ENCODE peak calls at places on chromosome X, in six cellular contexts. I is fibroblast of mammary gland, Q is fibroblast of pulmonary artery, J is glutamatergic neuron, F is heart right ventricle, E is stomach. T is an unnamed sample.

GRCh38 chrX:100863326-100863854 is 10.8 kb downstream of the NOX1 start:
- DNase-seq in I (no peak), Q (peak), J (no peak), F (no peak), E (no peak), T (no peak)

GRCh38 chrX:81201692-81202412 is at the start of the genes HMGN5 and SH3BGRL:
- DNase-seq in I (peak), Q (peak), J (peak), F (peak), E (peak), T (peak)

GRCh38 chrX:133926809-133927208 is 58.6 kb downstream of the GPC3 start:
- DNase-seq in I (no peak), Q (no peak), J (no peak), F (no peak), E (no peak), T (no peak)

GRCh38 chrX:51144828-51145442 is 187.7 kb upstream of the NUDT10 start:
- DNase-seq in I (peak), Q (peak), J (peak), F (no peak), E (no peak), T (peak)

GRCh38 chrX:1231850-1232505 is 19.5 kb upstream of the CRLF2 start:
- DNase-seq in I (no peak), Q (no peak), J (no peak), F (no peak), E (no peak), T (no peak)

GRCh38 chrX:107571296-107571998 is 56.9 kb upstream of the PRPS1 start:
- DNase-seq in I (peak), Q (peak), J (no peak), F (no peak), E (peak), T (peak)

GRCh38 chrX:350534-351321 is 32.1 kb upstream of the GTPBP6 start:
- DNase-seq in I (no peak), Q (no peak), J (no peak), F (no peak), E (no peak), T (no peak)

GRCh38 chrX:57573754-57574153 is 18.1 kb upstream of the ZXDB start:
- DNase-seq in I (peak), Q (peak), J (no peak), F (no peak), E (no peak), T (peak)

GRCh38 chrX:140091276-140091886 is 126.1 kb upstream of the CXorf66 start:
- DNase-seq in I (no peak), Q (peak), J (peak), F (no peak), E (peak), T (peak)

GRCh38 chrX:154140742-154141141 is 3.3 kb upstream of the OPN1LW start:
- DNase-seq in I (no peak), Q (no peak), J (no peak), F (no peak), E (no peak), T (no peak)

GRCh38 chrX:77689376-77689775 is 96.6 kb downstream of the ATRX start:
- DNase-seq in I (no peak), Q (no peak), J (no peak), F (no peak), E (no peak), T (no peak)

GRCh38 chrX:53681661-53682060 is 4.9 kb downstream of the HUWE1 start:
- DNase-seq in I (peak), Q (peak), J (no peak), F (no peak), E (no peak), T (peak)

GRCh38 chrX:20664774-20665173 is 398.1 kb upstream of the RPS6KA3 start:
- DNase-seq in I (no peak), Q (no peak), J (no peak), F (no peak), E (no peak), T (no peak)

GRCh38 chrX:152884171-152884570 is 13.7 kb upstream of the ZNF185 start:
- DNase-seq in I (no peak), Q (no peak), J (no peak), F (no peak), E (no peak), T (no peak)

GRCh38 chrX:34371740-34372139 is 239.6 kb upstream of the FAM47A start:
- DNase-seq in I (peak), Q (peak), J (no peak), F (no peak), E (no peak), T (peak)

GRCh38 chrX:153933751-153934472 is 925 bp downstream of the NAA10 start:
- DNase-seq in I (peak), Q (peak), J (no peak), F (no peak), E (no peak), T (peak)

GRCh38 chrX:72245461-72246089 is 6.7 kb upstream of the ERCC6L start:
- DNase-seq in I (peak), Q (peak), J (peak), F (peak), E (peak), T (peak)

GRCh38 chrX:38634665-38635064 is 73.3 kb downstream of the TSPAN7 start:
- DNase-seq in I (no peak), Q (no peak), J (no peak), F (no peak), E (no peak), T (no peak)

GRCh38 chrX:134172588-134173259 is 64.3 kb upstream of the CCDC160 start:
- DNase-seq in I (no peak), Q (no peak), J (peak), F (no peak), E (peak), T (no peak)

GRCh38 chrX:103776586-103776985 is at the start of gene PLP1:
- DNase-seq in I (no peak), Q (no peak), J (no peak), F (no peak), E (no peak), T (no peak)

GRCh38 chrX:68504237-68504636 is 5.4 kb downstream of the YIPF6 start:
- DNase-seq in I (peak), Q (peak), J (no peak), F (no peak), E (no peak), T (peak)

GRCh38 chrX:54980334-54980733 is 13.7 kb downstream of the PFKFB1 start:
- DNase-seq in I (no peak), Q (no peak), J (no peak), F (no peak), E (no peak), T (no peak)

GRCh38 chrX:96685205-96686099 is 810 bp downstream of the DIAPH2 start:
- DNase-seq in I (peak), Q (peak), J (peak), F (peak), E (peak), T (peak)

GRCh38 chrX:108312938-108313337 is 125.3 kb downstream of the COL4A6 start:
- DNase-seq in I (peak), Q (peak), J (peak), F (peak), E (peak), T (peak)

GRCh38 chrX:129108936-129109335 is 414.4 kb downstream of the SMARCA1 start:
- DNase-seq in I (no peak), Q (no peak), J (no peak), F (no peak), E (no peak), T (no peak)

GRCh38 chrX:124018031-124018430 is 56.5 kb downstream of the STAG2 start:
- DNase-seq in I (peak), Q (peak), J (no peak), F (no peak), E (no peak), T (no peak)

GRCh38 chrX:86914569-86914968 is 603.0 kb upstream of the KLHL4 start:
- DNase-seq in I (no peak), Q (no peak), J (no peak), F (no peak), E (no peak), T (no peak)

GRCh38 chrX:29542147-29542546 is 673.2 kb upstream of the MAGEB2 start:
- DNase-seq in I (no peak), Q (no peak), J (no peak), F (no peak), E (no peak), T (no peak)

GRCh38 chrX:41009816-41010187 is 75.4 kb upstream of the USP9X start:
- DNase-seq in I (no peak), Q (no peak), J (no peak), F (no peak), E (no peak), T (no peak)

GRCh38 chrX:10187421-10187820 is 30.6 kb downstream of the CLCN4 start:
- DNase-seq in I (no peak), Q (no peak), J (no peak), F (no peak), E (no peak), T (no peak)

GRCh38 chrX:16512401-16512776 is 137.6 kb upstream of the S100G start:
- DNase-seq in I (no peak), Q (no peak), J (no peak), F (no peak), E (no peak), T (no peak)

GRCh38 chrX:19840899-19841648 is 46.3 kb downstream of the SH3KBP1 start:
- DNase-seq in I (no peak), Q (no peak), J (no peak), F (no peak), E (no peak), T (no peak)

GRCh38 chrX:109350621-109351020 is 131.3 kb downstream of the GUCY2F start:
- DNase-seq in I (no peak), Q (no peak), J (no peak), F (no peak), E (no peak), T (no peak)

GRCh38 chrX:63561425-63561824 is 210.3 kb upstream of the SPIN4 start:
- DNase-seq in I (no peak), Q (no peak), J (no peak), F (no peak), E (no peak), T (no peak)

DNA sequence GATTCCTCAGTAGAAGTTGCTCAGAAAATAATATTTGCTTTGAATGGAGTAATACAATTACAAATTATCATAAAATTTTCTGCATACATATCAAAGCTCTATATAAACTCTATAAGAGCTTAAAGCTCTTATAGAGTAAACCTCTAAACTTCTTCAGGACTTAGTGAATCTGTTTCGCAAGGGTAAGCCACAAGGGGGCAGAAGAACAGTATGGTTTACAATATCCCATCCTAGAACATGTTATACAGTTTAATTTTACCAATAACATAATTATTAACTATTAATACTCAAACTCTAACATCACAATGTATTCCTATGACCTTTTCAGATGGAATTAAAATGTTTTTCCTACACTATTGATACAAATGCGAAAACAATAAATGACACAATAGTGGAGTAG is 33.8 kb upstream of the SPANXN1 start:
- DNase-seq in I (peak), Q (no peak), J (peak), F (no peak), E (no peak), T (peak)
- TF ChIP-seq CTCF in I (peak), Q (peak), J (peak), F (peak), E (no peak), T (peak)

GRCh38 chrX:11209798-11210197 is 83.4 kb upstream of the AMELX start:
- DNase-seq in I (peak), Q (peak), J (no peak), F (no peak), E (no peak), T (no peak)

GRCh38 chrX:11210397-11210796 is 82.8 kb upstream of the AMELX start:
- DNase-seq in I (peak), Q (peak), J (no peak), F (no peak), E (no peak), T (no peak)

GRCh38 chrX:11214346-11215190 is 78.6 kb upstream of the AMELX start:
- DNase-seq in I (no peak), Q (no peak), J (no peak), F (no peak), E (no peak), T (no peak)

GRCh38 chrX:11212741-11213140 is 80.5 kb upstream of the AMELX start:
- DNase-seq in I (no peak), Q (no peak), J (no peak), F (no peak), E (no peak), T (no peak)

GRCh38 chrX:11215191-11215921 is 77.9 kb upstream of the AMELX start:
- DNase-seq in I (no peak), Q (no peak), J (no peak), F (no peak), E (no peak), T (no peak)
- TF ChIP-seq CTCF in I (no peak), Q (no peak), J (no peak), F (no peak), E (no peak), T (no peak)

GRCh38 chrX:131853440-131853839 is 169.7 kb upstream of the STK26 start:
- DNase-seq in I (no peak), Q (no peak), J (no peak), F (no peak), E (no peak), T (no peak)

GRCh38 chrX:131854586-131854985 is 168.5 kb upstream of the STK26 start:
- DNase-seq in I (peak), Q (peak), J (no peak), F (no peak), E (no peak), T (peak)
- TF ChIP-seq CTCF in I (no peak), Q (no peak), J (no peak), F (no peak), E (no peak), T (peak)

DNA sequence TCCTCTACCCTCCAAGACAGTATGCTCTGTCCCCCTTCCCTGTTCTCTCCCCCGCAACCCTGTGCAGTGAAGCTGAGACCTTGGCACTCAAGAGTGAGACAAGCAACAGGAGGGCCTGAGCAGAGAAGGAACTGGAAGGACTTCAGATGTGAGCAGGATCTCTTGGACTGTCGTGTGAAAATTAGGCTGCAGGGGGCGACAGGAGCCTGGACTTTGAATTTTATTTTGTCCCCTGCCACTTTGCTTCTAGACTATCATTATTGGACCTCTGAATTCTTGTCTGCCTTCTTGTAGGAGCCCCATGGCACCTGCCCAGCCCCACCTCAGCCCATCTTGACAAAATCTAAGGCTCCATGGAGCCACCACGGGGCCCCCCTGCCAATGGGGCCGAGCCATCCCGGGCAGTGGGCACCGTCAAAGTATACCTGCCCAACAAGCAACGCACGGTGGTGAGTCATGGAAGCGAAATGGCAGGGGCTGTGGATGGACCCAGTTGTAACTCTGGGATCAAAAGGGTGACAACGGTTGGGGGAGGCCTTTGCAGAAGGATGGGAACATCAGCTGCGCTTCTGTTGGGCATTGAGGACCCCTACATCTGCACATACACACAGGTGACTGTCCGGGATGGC is 1.7 kb downstream of the ARAF start:
- DNase-seq in I (peak), Q (peak), J (peak), F (no peak), E (no peak), T (peak)
- TF ChIP-seq CTCF in I (peak), Q (peak), J (peak), F (peak), E (no peak), T (peak)

GRCh38 chrX:12866451-12867377 is at the start of gene TLR7:
- DNase-seq in I (no peak), Q (no peak), J (no peak), F (no peak), E (no peak), T (no peak)

GRCh38 chrX:12871181-12871580 is 4.3 kb downstream of the TLR7 start:
- DNase-seq in I (no peak), Q (no peak), J (no peak), F (no peak), E (no peak), T (no peak)

GRCh38 chrX:12867746-12868145 is 874 bp downstream of the TLR7 start:
- DNase-seq in I (no peak), Q (no peak), J (no peak), F (no peak), E (no peak), T (no peak)

GRCh38 chrX:12868747-12869146 is 1.9 kb downstream of the TLR7 start:
- DNase-seq in I (no peak), Q (no peak), J (no peak), F (no peak), E (no peak), T (no peak)

GRCh38 chrX:12865359-12865758 is 1.5 kb upstream of the TLR7 start:
- DNase-seq in I (no peak), Q (peak), J (no peak), F (no peak), E (no peak), T (no peak)
- TF ChIP-seq CTCF in I (no peak), Q (no peak), J (no peak), F (no peak), E (no peak), T (no peak)

DNA sequence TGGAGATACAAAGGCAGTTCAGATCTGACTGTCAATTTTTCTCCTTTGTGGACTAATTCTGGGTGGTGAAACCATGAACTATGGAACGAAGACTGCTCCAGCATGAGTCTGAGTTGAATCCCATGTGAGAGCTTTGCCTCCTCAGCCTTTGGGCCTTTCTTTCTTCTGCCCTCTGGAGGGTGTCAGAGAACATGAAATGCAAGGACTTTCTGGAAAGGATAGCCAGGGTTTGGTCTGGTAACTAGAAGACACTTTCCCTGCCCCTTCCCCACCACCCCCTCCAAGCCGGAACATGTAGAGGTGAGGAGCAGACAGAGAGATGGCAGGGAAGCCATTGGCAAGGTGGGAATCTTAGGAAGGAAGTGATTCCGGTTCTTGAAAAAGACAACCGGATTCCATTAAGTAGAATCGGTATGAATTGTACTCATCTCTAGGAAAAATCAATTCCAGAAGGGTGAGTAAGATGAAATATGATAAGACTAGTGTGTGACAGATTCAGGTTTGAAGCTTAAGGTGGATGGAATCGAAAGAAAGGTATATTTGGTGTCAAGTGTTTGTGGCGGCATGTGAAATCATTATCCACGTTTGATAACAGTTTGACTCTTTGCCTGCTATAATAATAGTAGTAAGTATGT is 19.0 kb downstream of the FHL1 start:
- DNase-seq in I (peak), Q (peak), J (no peak), F (peak), E (no peak), T (peak)
- TF ChIP-seq CTCF in I (peak), Q (peak), J (no peak), F (peak), E (no peak), T (peak)

GRCh38 chrX:128106630-128107029 is 54.4 kb upstream of the ACTRT1 start:
- DNase-seq in I (no peak), Q (no peak), J (no peak), F (no peak), E (no peak), T (peak)
- TF ChIP-seq CTCF in I (no peak), Q (no peak), J (peak), F (no peak), E (no peak), T (peak)